ENCODE peak calls at places on chromosomes 2 and 18, in nine cellular contexts. G is putamen; H is pancreas; K is EL; P is CD8-positive, alpha-beta memory T cell; Z is GM04504; W is pulmonary artery endothelial cell; N is OCI-LY7; M is gastrocnemius medialis. F is an unnamed sample.
A peak's percentile ranks its signal among the peaks of the same experiment; 100 is the strongest.

GRCh38 chr18:45324489-45325111 is 290.7 kb upstream of the SLC14A2 start:
- DNase-seq in M (peak; percentile 88), P (no peak), H (no peak), K (no peak), G (peak; percentile 60), W (no peak), Z (no peak), N (no peak), F (no peak)

GRCh38 chr2:165901595-165901994 is 52.0 kb downstream of the TTC21B start:
- DNase-seq in G (no peak), M (no peak), Z (no peak), P (no peak), H (no peak), N (no peak), K (no peak), W (no peak), F (no peak)

GRCh38 chr2:167294031-167294774 is 405.9 kb downstream of the XIRP2 start:
- DNase-seq in P (peak; percentile 1), H (peak; percentile 67), W (no peak), Z (no peak), K (peak; percentile 30), N (no peak), G (peak; percentile 48), M (no peak), F (no peak)

GRCh38 chr2:127025357-127026062 is 81.4 kb downstream of the BIN1 start:
- DNase-seq in G (peak; percentile 88), N (peak; percentile 29), M (no peak), P (peak; percentile 74), H (peak; percentile 79), K (peak; percentile 89), Z (peak; percentile 45), W (no peak), F (peak; percentile 87)

GRCh38 chr2:173417801-173418200 is 63.1 kb downstream of the CDCA7 start:
- DNase-seq in M (no peak), H (no peak), K (no peak), G (no peak), Z (no peak), N (no peak), P (no peak), W (no peak), F (no peak)

GRCh38 chr2:26768759-26769500 is 4.8 kb downstream of the SLC35F6 start:
- DNase-seq in W (no peak), P (no peak), H (no peak), Z (no peak), M (peak; percentile 75), N (no peak), K (peak; percentile 79), G (no peak), F (peak; percentile 63)

GRCh38 chr2:194954216-194954615 is 702.8 kb upstream of the SLC39A10 start:
- DNase-seq in N (no peak), K (no peak), H (no peak), G (no peak), W (no peak), M (no peak), Z (no peak), P (no peak), F (no peak)

GRCh38 chr2:64692401-64692800 is 38.7 kb upstream of the SERTAD2 start:
- DNase-seq in H (no peak), Z (no peak), G (no peak), N (no peak), P (no peak), W (no peak), M (no peak), K (peak; percentile 63), F (no peak)

GRCh38 chr2:128260239-128261138 is 58.2 kb downstream of the HS6ST1 start:
- DNase-seq in N (no peak), W (peak; percentile 66), M (no peak), K (peak; percentile 75), G (peak; percentile 76), Z (peak; percentile 75), P (no peak), H (peak; percentile 56), F (no peak)

GRCh38 chr18:50659091-50660003 is 99.5 kb downstream of the MAPK4 start:
- DNase-seq in W (no peak), G (no peak), Z (no peak), K (peak; percentile 46), H (no peak), M (peak; percentile 36), P (no peak), N (no peak), F (no peak)

GRCh38 chr2:70043252-70043875 is 43.9 kb upstream of the PCBP1 start:
- DNase-seq in G (no peak), N (no peak), K (no peak), M (no peak), H (no peak), W (no peak), Z (no peak), P (no peak), F (peak; percentile 79)

GRCh38 chr18:7658701-7659100 is 91.6 kb downstream of the PTPRM start:
- DNase-seq in P (no peak), H (no peak), K (peak; percentile 18), Z (no peak), N (no peak), G (no peak), W (no peak), M (no peak), F (no peak)

GRCh38 chr18:51578403-51578980 is 381.0 kb upstream of the MEX3C start:
- DNase-seq in H (no peak), M (no peak), G (no peak), P (no peak), K (no peak), Z (no peak), W (no peak), N (no peak), F (no peak)

GRCh38 chr18:58336605-58337004 is 292.3 kb downstream of the ALPK2 start:
- DNase-seq in K (no peak), P (no peak), M (no peak), G (peak; percentile 59), N (no peak), H (no peak), W (no peak), Z (no peak), F (no peak)

GRCh38 chr2:213723051-213723560 is 438.8 kb downstream of the SPAG16 start:
- DNase-seq in P (no peak), M (no peak), W (no peak), H (no peak), Z (no peak), N (no peak), G (no peak), K (peak; percentile 2), F (no peak)

GRCh38 chr2:3793233-3793632 is 89.9 kb downstream of the DCDC2C start:
- DNase-seq in M (no peak), H (no peak), K (no peak), N (no peak), Z (no peak), G (no peak), P (no peak), W (no peak), F (no peak)

GRCh38 chr2:54834721-54835120 is 111.3 kb downstream of the EML6 start:
- DNase-seq in K (no peak), M (no peak), W (no peak), Z (no peak), N (no peak), G (no peak), P (no peak), H (no peak), F (no peak)

GRCh38 chr2:162656516-162656915 is 182.1 kb downstream of the KCNH7 start:
- DNase-seq in H (no peak), M (no peak), Z (no peak), P (no peak), W (no peak), N (no peak), K (no peak), G (no peak), F (no peak)

GRCh38 chr2:100703744-100704143 is 116.2 kb upstream of the NPAS2 start:
- DNase-seq in G (no peak), H (no peak), Z (no peak), P (no peak), W (no peak), K (no peak), N (no peak), M (no peak), F (no peak)

GRCh38 chr2:201357216-201357615 is at the start of gene FLACC1:
- DNase-seq in M (no peak), G (peak; percentile 20), H (no peak), Z (no peak), N (peak; percentile 9), W (no peak), K (peak; percentile 65), P (no peak), F (no peak)

GRCh38 chr2:49943944-49944803 is 789.9 kb upstream of the FSHR start:
- DNase-seq in G (no peak), Z (no peak), P (no peak), N (no peak), M (no peak), K (no peak), H (no peak), W (no peak), F (no peak)

GRCh38 chr2:237268004-237268708 is 145.8 kb downstream of the COL6A3 start:
- DNase-seq in Z (no peak), M (no peak), G (no peak), P (no peak), K (no peak), N (no peak), H (no peak), W (no peak), F (no peak)

GRCh38 chr18:10120622-10121021 is 206.8 kb downstream of the VAPA start:
- DNase-seq in N (no peak), Z (no peak), W (no peak), H (no peak), K (no peak), G (no peak), P (no peak), M (no peak), F (no peak)

GRCh38 chr2:13006407-13006806 is 289.7 kb downstream of the TRIB2 start:
- DNase-seq in M (no peak), Z (no peak), P (no peak), H (no peak), N (no peak), K (no peak), W (no peak), G (no peak), F (no peak)

GRCh38 chr18:24413148-24413547 is 13.3 kb upstream of the IMPACT start:
- DNase-seq in M (no peak), P (no peak), W (no peak), N (no peak), Z (no peak), H (no peak), G (no peak), K (peak; percentile 21), F (no peak)

GRCh38 chr2:120740765-120741513 is 5.3 kb downstream of the GLI2 start:
- DNase-seq in Z (no peak), M (no peak), N (no peak), P (no peak), K (no peak), W (no peak), H (no peak), G (no peak), F (no peak)

GRCh38 chr2:137511526-137511925 is 452.7 kb upstream of the HNMT start:
- DNase-seq in Z (no peak), N (no peak), W (no peak), M (no peak), P (no peak), H (no peak), K (no peak), G (no peak), F (no peak)

GRCh38 chr2:144438722-144439508 is 81.0 kb downstream of the ZEB2 start:
- DNase-seq in P (no peak), N (no peak), G (no peak), K (no peak), W (no peak), H (no peak), Z (no peak), M (no peak), F (no peak)